ENCODE peak calls at places on chromosomes 5 and 9, in six cellular contexts. W is HEK293T; J is hippocampal formation; R is activated CD4-positive, alpha-beta T cell treated with anti-CD3 and anti-CD28 coated beads for 36 hours; C is Calu3; K is frontal cortex. O is an unnamed sample.
A peak's percentile ranks its signal among the peaks of the same experiment; 100 is the strongest.

GRCh38 chr9:128392302-128393152 is 21.4 kb downstream of the URM1 start:
- DNase-seq in W (no peak), J (no peak), R (no peak), C (no peak), K (peak; percentile 51), O (no peak)

GRCh38 chr5:177539411-177539810 is 15.0 kb downstream of the FAM193B start:
- DNase-seq in W (no peak), J (no peak), R (no peak), C (no peak), K (no peak), O (no peak)

GRCh38 chr5:32852535-32852934 is 141.4 kb downstream of the NPR3 start:
- DNase-seq in W (no peak), J (no peak), R (no peak), C (peak; percentile 25), K (no peak), O (no peak)

GRCh38 chr9:35685506-35685905 is 4.2 kb downstream of the TPM2 start:
- DNase-seq in W (no peak), J (no peak), R (no peak), C (no peak), K (no peak), O (no peak)

GRCh38 chr5:83776437-83777031 is 55.9 kb upstream of the HAPLN1 start:
- DNase-seq in W (no peak), J (no peak), R (no peak), C (no peak), K (no peak), O (no peak)

GRCh38 chr5:72529383-72529782 is 22.2 kb upstream of the ZNF366 start:
- DNase-seq in W (no peak), J (no peak), R (no peak), C (no peak), K (no peak), O (no peak)

GRCh38 chr9:21402387-21403247 is 6.3 kb upstream of the IFNA8 start:
- DNase-seq in W (peak; percentile 71), J (peak; percentile 20), R (peak; percentile 34), C (peak; percentile 39), K (peak; percentile 33), O (no peak)

GRCh38 chr5:3349704-3350565 is 245.7 kb upstream of the IRX1 start:
- DNase-seq in W (no peak), J (no peak), R (no peak), C (no peak), K (no peak), O (no peak)

GRCh38 chr5:168128154-168128553 is 163.3 kb upstream of the WWC1 start:
- DNase-seq in W (no peak), J (no peak), R (no peak), C (no peak), K (no peak), O (no peak)

GRCh38 chr9:135508211-135508820 is 7.8 kb downstream of the MRPS2 start:
- DNase-seq in W (no peak), J (no peak), R (no peak), C (no peak), K (no peak), O (no peak)

GRCh38 chr5:93604119-93604963 is 21.3 kb downstream of the NR2F1 start:
- DNase-seq in W (no peak), J (peak; percentile 38), R (no peak), C (no peak), K (no peak), O (no peak)

GRCh38 chr9:134384811-134385479 is 58.7 kb downstream of the RXRA start:
- DNase-seq in W (no peak), J (peak; percentile 77), R (no peak), C (no peak), K (peak; percentile 82), O (no peak)

O was measured in DND-41.